ENCODE peak calls at places on chromosome 5, in four cellular contexts. D is SK-N-SH, Q is GM12878, K is HepG2. C is an unnamed sample.
A peak's percentile ranks its signal among the peaks of the same experiment; 100 is the strongest.

GRCh38 chr5:74822288-74822687 is 43.9 kb downstream of the FAM169A start:
- DNase-seq in D (no peak), Q (no peak), K (no peak), C (no peak)

GRCh38 chr5:1479581-1480188 is 34.4 kb upstream of the SLC6A3 start:
- DNase-seq in D (peak; percentile 87), Q (no peak), K (peak; percentile 23), C (peak; percentile 40)

GRCh38 chr5:136080483-136081180 is 51.8 kb downstream of the TGFBI start:
- DNase-seq in D (no peak), Q (peak; percentile 82), K (no peak), C (peak; percentile 43)

GRCh38 chr5:120108586-120109254 is 355.4 kb upstream of the PRR16 start:
- DNase-seq in D (no peak), Q (no peak), K (no peak), C (no peak)

GRCh38 chr5:167155387-167156051 is 1135.9 kb upstream of the WWC1 start:
- DNase-seq in D (no peak), Q (no peak), K (no peak), C (no peak)

GRCh38 chr5:56670916-56671315 is 144.4 kb upstream of the MAP3K1 start:
- DNase-seq in D (no peak), Q (no peak), K (no peak), C (no peak)

GRCh38 chr5:140317859-140318258 is 15.0 kb upstream of the PFDN1 start:
- DNase-seq in D (no peak), Q (no peak), K (no peak), C (peak; percentile 70)

GRCh38 chr5:77396017-77396416 is 96.1 kb downstream of the WDR41 start:
- DNase-seq in D (no peak), Q (peak; percentile 60), K (no peak), C (no peak)

GRCh38 chr5:98214240-98215051 is 559.0 kb upstream of the RGMB start:
- DNase-seq in D (no peak), Q (no peak), K (no peak), C (no peak)

GRCh38 chr5:150624334-150625163 is 15.9 kb upstream of the SYNPO start:
- DNase-seq in D (peak; percentile 91), Q (no peak), K (no peak), C (no peak)

GRCh38 chr5:83956386-83956785 is 235.7 kb upstream of the HAPLN1 start:
- DNase-seq in D (no peak), Q (no peak), K (no peak), C (no peak)

GRCh38 chr5:83957188-83957587 is 236.5 kb upstream of the HAPLN1 start:
- DNase-seq in D (no peak), Q (no peak), K (no peak), C (no peak)

GRCh38 chr5:83955916-83956315 is 235.3 kb upstream of the HAPLN1 start:
- DNase-seq in D (no peak), Q (no peak), K (no peak), C (no peak)
- TF ChIP-seq PBX3 in D (peak; percentile 11), Q (no peak), K (no peak), C (no peak)

DNA sequence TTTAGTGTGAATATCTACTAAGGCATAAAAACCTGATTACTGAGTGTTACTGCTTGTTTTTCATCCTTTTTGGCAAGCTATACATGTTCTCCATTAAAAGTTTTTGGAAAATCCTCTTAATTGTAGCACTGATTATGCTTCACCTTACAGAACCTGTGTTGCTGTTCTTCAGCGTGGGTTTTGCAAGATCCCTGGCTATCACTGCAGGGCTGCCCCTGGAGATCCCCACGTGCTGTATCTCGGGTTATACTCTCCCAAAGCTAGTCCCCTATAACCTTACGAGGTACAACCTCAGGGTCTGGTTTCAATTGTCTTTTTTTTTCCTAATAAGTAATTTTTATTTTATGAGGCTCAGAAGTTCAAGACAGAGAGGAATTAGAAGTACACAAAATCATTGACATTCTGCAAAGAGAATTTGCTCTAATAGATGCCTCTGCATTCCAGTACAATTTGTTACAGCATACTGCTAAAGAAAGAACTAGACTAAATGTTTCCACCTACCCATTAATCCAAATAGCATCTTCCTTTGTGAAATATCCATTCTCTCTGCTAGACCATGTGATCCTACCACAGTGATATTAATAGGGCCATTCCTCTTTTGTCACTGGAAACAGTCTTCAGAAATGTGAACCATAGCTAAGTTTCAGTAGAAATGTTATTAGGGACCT is 25.8 kb upstream of the CAMK4 start:
- DNase-seq in D (no peak), Q (no peak), K (no peak), C (no peak)
- TF ChIP-seq PBX3 in D (no peak), Q (no peak), K (no peak), C (no peak)

DNA sequence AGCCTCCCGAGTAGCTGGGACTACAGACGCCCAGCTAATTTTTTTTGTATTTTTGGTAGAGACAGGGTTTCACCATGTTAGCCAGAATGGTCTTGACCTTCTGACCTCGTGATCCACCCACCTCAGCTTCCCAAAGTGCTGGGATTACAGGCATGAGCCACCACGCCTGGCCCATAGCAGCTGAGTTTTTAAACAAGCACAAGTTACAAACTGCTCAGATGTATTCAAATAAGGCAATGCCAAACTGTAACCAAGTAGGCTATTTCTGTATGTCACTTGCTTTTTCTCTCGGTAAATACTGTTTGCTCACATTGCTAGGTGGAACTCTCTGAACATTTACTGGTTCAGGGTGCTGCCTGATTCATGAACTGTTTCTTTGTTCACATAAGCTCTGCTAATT is 799.3 kb upstream of the NUDT12 start:
- DNase-seq in D (no peak), Q (no peak), K (no peak), C (no peak)
- TF ChIP-seq PBX3 in D (no peak), Q (no peak), K (no peak), C (no peak)

GRCh38 chr5:23268136-23268535 is 239.3 kb upstream of the PRDM9 start:
- DNase-seq in D (no peak), Q (no peak), K (no peak), C (no peak)
- TF ChIP-seq PBX3 in D (no peak), Q (no peak), K (no peak), C (no peak)

DNA sequence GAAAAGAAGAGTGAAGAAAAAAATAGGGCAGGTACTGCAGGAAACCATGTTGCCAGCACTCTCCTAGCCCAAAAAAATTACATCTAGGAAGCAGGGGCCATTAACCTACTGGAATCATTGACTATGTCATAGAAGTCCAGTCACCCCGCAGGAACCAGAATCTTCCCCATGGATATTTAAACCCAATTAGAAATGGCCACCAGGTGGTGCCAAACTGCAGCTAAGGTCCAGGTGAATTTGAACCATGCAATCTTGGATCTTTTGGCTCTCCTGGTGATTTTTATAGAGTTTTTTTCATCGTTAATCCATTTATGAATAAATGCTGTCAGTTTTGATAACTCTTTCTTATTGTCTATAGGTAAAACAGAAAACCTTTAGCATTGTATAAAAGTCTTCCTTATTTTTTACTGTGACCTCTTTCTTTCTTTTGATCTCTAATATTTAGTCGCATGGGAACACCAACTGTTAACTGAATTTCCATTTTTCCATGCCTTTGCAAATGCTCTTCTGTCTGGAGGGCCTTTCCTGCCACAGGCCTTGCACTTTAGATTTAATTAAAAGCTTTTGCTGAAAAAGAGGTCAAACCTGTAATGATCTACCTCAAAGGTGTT is 147.5 kb upstream of the FGF10 start:
- DNase-seq in D (peak; percentile 35), Q (no peak), K (peak; percentile 25), C (peak; percentile 10)
- TF ChIP-seq PBX3 in D (no peak), Q (no peak), K (no peak), C (no peak)